ENCODE peak calls at places on chromosome 22, in six cellular contexts. One of them, this sample, is unnamed.

GRCh38 chr22:41501209-41501608 is 32.3 kb downstream of the ACO2 start:
- DNase-seq in epithelial cell of esophagus: peak; percentile 23
- DNase-seq in amygdala: no peak
- DNase-seq in B cell: peak; percentile 64
- DNase-seq in mammary epithelial cell: no peak
- DNase-seq in HFFc6: no peak
- DNase-seq in this sample: no peak

GRCh38 chr22:44211256-44211945 is 30.7 kb downstream of the PARVG start:
- DNase-seq in epithelial cell of esophagus: no peak
- DNase-seq in amygdala: no peak
- DNase-seq in B cell: no peak
- DNase-seq in mammary epithelial cell: no peak
- DNase-seq in HFFc6: no peak
- DNase-seq in this sample: no peak

GRCh38 chr22:26259510-26259909 is 90.2 kb downstream of the SEZ6L start:
- DNase-seq in epithelial cell of esophagus: peak; percentile 27
- DNase-seq in amygdala: no peak
- DNase-seq in B cell: no peak
- DNase-seq in mammary epithelial cell: peak; percentile 12
- DNase-seq in HFFc6: no peak
- DNase-seq in this sample: peak; percentile 59

GRCh38 chr22:24937114-24937513 is 9.4 kb downstream of the LHFPL7 start:
- DNase-seq in epithelial cell of esophagus: peak; percentile 55
- DNase-seq in amygdala: no peak
- DNase-seq in B cell: no peak
- DNase-seq in mammary epithelial cell: peak; percentile 16
- DNase-seq in HFFc6: peak; percentile 22
- DNase-seq in this sample: no peak

GRCh38 chr22:47259990-47260389 is 497.5 kb downstream of the TBC1D22A start:
- DNase-seq in epithelial cell of esophagus: no peak
- DNase-seq in amygdala: no peak
- DNase-seq in B cell: no peak
- DNase-seq in mammary epithelial cell: no peak
- DNase-seq in HFFc6: no peak
- DNase-seq in this sample: no peak

GRCh38 chr22:32695451-32695891 is 106.0 kb upstream of the TIMP3 start:
- DNase-seq in epithelial cell of esophagus: peak; percentile 60
- DNase-seq in amygdala: no peak
- DNase-seq in B cell: no peak
- DNase-seq in mammary epithelial cell: peak; percentile 69
- DNase-seq in HFFc6: peak; percentile 97
- DNase-seq in this sample: no peak

GRCh38 chr22:49457946-49458707 is 369.5 kb downstream of the BRD1 start:
- DNase-seq in epithelial cell of esophagus: no peak
- DNase-seq in amygdala: no peak
- DNase-seq in B cell: no peak
- DNase-seq in mammary epithelial cell: no peak
- DNase-seq in HFFc6: no peak
- DNase-seq in this sample: no peak

GRCh38 chr22:17106785-17107546 is 14.2 kb downstream of the TMEM121B start:
- DNase-seq in epithelial cell of esophagus: no peak
- DNase-seq in amygdala: no peak
- DNase-seq in B cell: no peak
- DNase-seq in mammary epithelial cell: no peak
- DNase-seq in HFFc6: no peak
- DNase-seq in this sample: no peak

GRCh38 chr22:20117656-20118571 is 888 bp upstream of the TRMT2A start:
- DNase-seq in epithelial cell of esophagus: peak; percentile 46
- DNase-seq in amygdala: no peak
- DNase-seq in B cell: no peak
- DNase-seq in mammary epithelial cell: no peak
- DNase-seq in HFFc6: peak; percentile 18
- DNase-seq in this sample: no peak

GRCh38 chr22:28999510-29000224 is 62.0 kb downstream of the C22orf31 start:
- DNase-seq in epithelial cell of esophagus: no peak
- DNase-seq in amygdala: no peak
- DNase-seq in B cell: no peak
- DNase-seq in mammary epithelial cell: no peak
- DNase-seq in HFFc6: no peak
- DNase-seq in this sample: no peak

GRCh38 chr22:22196833-22197477 is 47.6 kb upstream of the VPREB1 start:
- DNase-seq in epithelial cell of esophagus: no peak
- DNase-seq in amygdala: no peak
- DNase-seq in B cell: no peak
- DNase-seq in mammary epithelial cell: no peak
- DNase-seq in HFFc6: no peak
- DNase-seq in this sample: no peak

GRCh38 chr22:31229402-31230140 is 17.5 kb downstream of the LIMK2 start:
- DNase-seq in epithelial cell of esophagus: no peak
- DNase-seq in amygdala: no peak
- DNase-seq in B cell: no peak
- DNase-seq in mammary epithelial cell: no peak
- DNase-seq in HFFc6: no peak
- DNase-seq in this sample: no peak

GRCh38 chr22:45218974-45219373 is 21.7 kb downstream of the KIAA0930 start:
- DNase-seq in epithelial cell of esophagus: no peak
- DNase-seq in amygdala: no peak
- DNase-seq in B cell: no peak
- DNase-seq in mammary epithelial cell: no peak
- DNase-seq in HFFc6: no peak
- DNase-seq in this sample: no peak

GRCh38 chr22:17007852-17008731 is at the start of gene GAB4:
- DNase-seq in epithelial cell of esophagus: no peak
- DNase-seq in amygdala: no peak
- DNase-seq in B cell: no peak
- DNase-seq in mammary epithelial cell: no peak
- DNase-seq in HFFc6: no peak
- DNase-seq in this sample: no peak

GRCh38 chr22:26851125-26851524 is 193.7 kb downstream of the MIAT start:
- DNase-seq in epithelial cell of esophagus: no peak
- DNase-seq in amygdala: no peak
- DNase-seq in B cell: no peak
- DNase-seq in mammary epithelial cell: no peak
- DNase-seq in HFFc6: no peak
- DNase-seq in this sample: no peak

GRCh38 chr22:39808087-39808486 is 85.5 kb downstream of the ENTHD1 start:
- DNase-seq in epithelial cell of esophagus: peak; percentile 24
- DNase-seq in amygdala: no peak
- DNase-seq in B cell: no peak
- DNase-seq in mammary epithelial cell: no peak
- DNase-seq in HFFc6: peak; percentile 8
- DNase-seq in this sample: no peak

GRCh38 chr22:49136816-49137180 is 690.9 kb downstream of the BRD1 start:
- DNase-seq in epithelial cell of esophagus: no peak
- DNase-seq in amygdala: no peak
- DNase-seq in B cell: no peak
- DNase-seq in mammary epithelial cell: no peak
- DNase-seq in HFFc6: no peak
- DNase-seq in this sample: no peak